ENCODE peak calls at places on chromosomes 4 and X, in six cellular contexts. S is PC-3, M is AG04450, V is HCT116, C is body of pancreas, F is IMR-90. K is an unnamed sample.

GRCh38 chrX:47361538-47362511 is 8.6 kb upstream of the ZNF157 start:
- DNase-seq in S (peak; percentile 67), M (peak; percentile 84), V (peak; percentile 84), C (peak; percentile 45), F (peak; percentile 95), K (peak; percentile 77)

GRCh38 chr4:26482508-26483462 is 7.5 kb downstream of the CCKAR start:
- DNase-seq in S (no peak), M (no peak), V (no peak), C (no peak), F (no peak), K (peak; percentile 26)

GRCh38 chr4:108036252-108036651 is 46.6 kb downstream of the HADH start:
- DNase-seq in S (no peak), M (no peak), V (no peak), C (no peak), F (no peak), K (no peak)

GRCh38 chr4:76881375-76881774 is 16.6 kb downstream of the SOWAHB start:
- DNase-seq in S (peak; percentile 66), M (no peak), V (no peak), C (no peak), F (no peak), K (no peak)

GRCh38 chrX:148457279-148457678 is 43.1 kb upstream of the AFF2 start:
- DNase-seq in S (no peak), M (no peak), V (no peak), C (no peak), F (no peak), K (no peak)

GRCh38 chr4:107757860-107758476 is 37.9 kb upstream of the PAPSS1 start:
- DNase-seq in S (peak; percentile 61), M (peak; percentile 6), V (no peak), C (no peak), F (peak; percentile 44), K (no peak)

GRCh38 chr4:185219551-185220344 is 10.3 kb downstream of the SNX25 start:
- DNase-seq in S (no peak), M (no peak), V (no peak), C (no peak), F (peak; percentile 78), K (peak; percentile 78)

GRCh38 chr4:15035152-15035551 is 32.9 kb downstream of the CPEB2 start:
- DNase-seq in S (no peak), M (no peak), V (no peak), C (no peak), F (peak; percentile 70), K (no peak)

GRCh38 chrX:152025656-152026440 is 51.4 kb upstream of the GABRE start:
- DNase-seq in S (no peak), M (no peak), V (no peak), C (no peak), F (no peak), K (no peak)

GRCh38 chr4:120692964-120693363 is 229.6 kb downstream of the PRDM5 start:
- DNase-seq in S (peak; percentile 82), M (peak; percentile 66), V (peak; percentile 29), C (no peak), F (peak; percentile 93), K (no peak)

GRCh38 chrX:42466706-42467105 is 311.3 kb downstream of the PPP1R2C start:
- DNase-seq in S (no peak), M (no peak), V (no peak), C (no peak), F (no peak), K (no peak)

GRCh38 chrX:93120805-93121204 is 552.6 kb downstream of the NAP1L3 start:
- DNase-seq in S (no peak), M (no peak), V (no peak), C (no peak), F (no peak), K (no peak)

GRCh38 chrX:131146702-131147101 is 88.6 kb downstream of the ARHGAP36 start:
- DNase-seq in S (no peak), M (no peak), V (no peak), C (no peak), F (no peak), K (no peak)

GRCh38 chr4:7769936-7770674 is 169.6 kb downstream of the AFAP1 start:
- DNase-seq in S (peak; percentile 15), M (no peak), V (no peak), C (no peak), F (peak; percentile 25), K (no peak)

GRCh38 chrX:131046596-131046995 is 11.6 kb upstream of the ARHGAP36 start:
- DNase-seq in S (no peak), M (no peak), V (no peak), C (no peak), F (no peak), K (no peak)

GRCh38 chrX:23271011-23271410 is 63.6 kb upstream of the PTCHD1 start:
- DNase-seq in S (no peak), M (no peak), V (no peak), C (no peak), F (no peak), K (no peak)

GRCh38 chr4:170089743-170090666 is at the start of gene AADAT:
- DNase-seq in S (peak; percentile 69), M (peak; percentile 41), V (peak; percentile 73), C (peak; percentile 76), F (peak; percentile 72), K (peak; percentile 84)

GRCh38 chr4:76116821-76117220 is 31.4 kb downstream of the NUP54 start:
- DNase-seq in S (no peak), M (no peak), V (no peak), C (no peak), F (no peak), K (no peak)

GRCh38 chrX:109266034-109266433 is 215.9 kb downstream of the GUCY2F start:
- DNase-seq in S (no peak), M (no peak), V (no peak), C (no peak), F (no peak), K (no peak)

GRCh38 chrX:18490816-18491215 is 65.4 kb downstream of the CDKL5 start:
- DNase-seq in S (no peak), M (no peak), V (no peak), C (no peak), F (peak; percentile 18), K (no peak)

GRCh38 chr4:101022151-101023024 is 324.9 kb downstream of the PPP3CA start:
- DNase-seq in S (peak; percentile 10), M (no peak), V (no peak), C (no peak), F (peak; percentile 39), K (no peak)

GRCh38 chrX:64187762-64188150 is 17.8 kb downstream of the AMER1 start:
- DNase-seq in S (no peak), M (no peak), V (no peak), C (no peak), F (no peak), K (no peak)

GRCh38 chr4:121140712-121141111 is 23.4 kb downstream of the TNIP3 start:
- DNase-seq in S (no peak), M (no peak), V (no peak), C (no peak), F (peak; percentile 57), K (no peak)

GRCh38 chrX:12949927-12950656 is 24.8 kb upstream of the TMSB4X start:
- DNase-seq in S (no peak), M (peak; percentile 72), V (no peak), C (peak; percentile 69), F (peak; percentile 92), K (peak; percentile 76)

GRCh38 chrX:154412468-154412867 is 1.1 kb downstream of the TAFAZZIN start:
- DNase-seq in S (peak; percentile 39), M (no peak), V (no peak), C (no peak), F (no peak), K (no peak)

GRCh38 chr4:183201331-183201730 is 102.3 kb downstream of the WWC2 start:
- DNase-seq in S (peak; percentile 88), M (no peak), V (no peak), C (no peak), F (peak; percentile 81), K (no peak)

GRCh38 chr4:158875455-158875854 is 106.6 kb downstream of the FNIP2 start:
- DNase-seq in S (no peak), M (no peak), V (no peak), C (no peak), F (no peak), K (no peak)

GRCh38 chrX:347351-348117 is 28.9 kb upstream of the GTPBP6 start:
- DNase-seq in S (no peak), M (no peak), V (no peak), C (no peak), F (no peak), K (no peak)

GRCh38 chr4:79865253-79865652 is 207.8 kb downstream of the ANTXR2 start:
- DNase-seq in S (peak; percentile 26), M (no peak), V (no peak), C (no peak), F (peak; percentile 73), K (no peak)

DNA sequence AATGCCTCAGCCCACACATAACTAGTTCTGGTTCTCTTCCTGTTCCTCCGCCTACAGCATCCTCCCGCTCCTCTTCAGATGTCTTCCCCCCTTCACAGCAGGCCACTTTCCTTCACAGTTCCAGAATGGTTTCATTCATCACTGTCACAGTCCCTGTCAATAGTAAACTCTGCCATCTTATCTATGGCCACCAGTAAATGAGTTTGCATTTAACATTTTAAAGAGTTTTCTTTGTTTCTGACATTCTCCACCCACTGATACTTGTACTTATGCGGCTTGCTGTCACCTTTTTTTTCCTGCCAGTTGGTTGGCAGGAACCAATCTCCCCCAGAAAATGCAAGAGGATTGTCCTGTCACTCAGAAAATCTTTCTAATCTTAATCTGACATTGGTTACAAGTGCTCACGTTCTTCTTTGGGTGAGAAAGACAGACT is 114.1 kb downstream of the GLUD2 start:
- DNase-seq in S (no peak), M (no peak), V (no peak), C (no peak), F (no peak), K (no peak)
- H3K27ac ChIP-seq in S (no peak overlapping the region), M (no peak overlapping the region), V (no peak overlapping the region), C (no peak overlapping the region), F (no peak overlapping the region), K (no peak overlapping the region)

GRCh38 chr4:142660728-142661127 is 185.4 kb downstream of the INPP4B start:
- DNase-seq in S (no peak), M (no peak), V (no peak), C (no peak), F (no peak), K (no peak)
- H3K27ac ChIP-seq in S (no peak overlapping the region), M (no peak overlapping the region), V (no peak overlapping the region), C (no peak overlapping the region), F (no peak overlapping the region), K (no peak overlapping the region)

DNA sequence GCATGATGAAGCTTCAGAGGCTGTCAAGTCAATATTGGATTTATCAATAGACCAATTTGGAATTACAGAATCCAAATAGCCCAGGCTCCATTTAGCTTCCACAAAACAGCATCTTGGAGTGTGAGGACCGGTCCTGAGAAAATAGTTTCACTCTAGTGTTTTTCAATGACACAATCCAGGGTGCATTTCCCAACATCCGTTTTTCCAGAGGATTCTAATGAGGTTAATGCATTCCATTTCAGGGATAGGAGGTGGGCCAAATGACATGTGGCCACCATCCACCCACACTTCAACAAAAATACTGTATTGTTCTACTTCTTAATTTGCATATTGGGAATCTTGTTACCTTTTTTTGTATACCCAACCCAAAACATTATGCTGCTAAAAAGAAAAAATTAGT is 229.8 kb upstream of the LDB2 start:
- DNase-seq in S (no peak), M (no peak), V (no peak), C (no peak), F (peak; percentile 44), K (no peak)
- H3K27ac ChIP-seq in S (no peak overlapping the region), M (no peak overlapping the region), V (no peak overlapping the region), C (no peak overlapping the region), F (no peak overlapping the region), K (no peak overlapping the region)

GRCh38 chr4:28686618-28687017 is 1826.0 kb downstream of the STIM2 start:
- DNase-seq in S (peak; percentile 60), M (no peak), V (peak; percentile 58), C (peak; percentile 16), F (peak; percentile 38), K (no peak)

GRCh38 chr4:28677808-28678207 is 1817.2 kb downstream of the STIM2 start:
- DNase-seq in S (no peak), M (no peak), V (no peak), C (no peak), F (no peak), K (no peak)

GRCh38 chr4:28682872-28683271 is 1822.2 kb downstream of the STIM2 start:
- DNase-seq in S (no peak), M (no peak), V (no peak), C (no peak), F (no peak), K (no peak)
- H3K27ac ChIP-seq in S (no peak overlapping the region), M (no peak overlapping the region), V (no peak overlapping the region), C (no peak overlapping the region), F (no peak overlapping the region), K (no peak overlapping the region)

K was measured in ovary.